ENCODE peak calls at places on chromosome 18, in four cellular contexts. M, C, K and R are unnamed samples. For H3K4me1, the result is how much of the 10 kb centered on the place peaks cover.

GRCh38 chr18:51153659-51154371 is 43.7 kb downstream of the MEX3C start:
- DNase-seq in K (no peak), C (no peak), M (no peak), R (peak)

GRCh38 chr18:3612315-3612714 is 162.3 kb downstream of the TGIF1 start:
- DNase-seq in K (no peak), M (no peak), C (no peak), R (no peak)

GRCh38 chr18:14189858-14190257 is 57.6 kb upstream of the ZNF519 start:
- DNase-seq in C (no peak), M (no peak), K (peak), R (no peak)

GRCh38 chr18:814300-815084 is 2.5 kb upstream of the YES1 start:
- DNase-seq in C (no peak), K (no peak), M (no peak), R (no peak)

GRCh38 chr18:2954869-2955645 is 57.9 kb downstream of the LPIN2 start:
- DNase-seq in K (no peak), M (no peak), C (no peak), R (no peak)

GRCh38 chr18:23226386-23226785 is 91.1 kb downstream of the CABLES1 start:
- DNase-seq in M (no peak), K (peak), C (no peak), R (no peak)

GRCh38 chr18:13558790-13559189 is 167.6 kb downstream of the FAM210A start:
- DNase-seq in C (no peak), K (no peak), M (no peak), R (no peak)

GRCh38 chr18:55232506-55232905 is 273.2 kb upstream of the CCDC68 start:
- DNase-seq in K (no peak), C (no peak), M (no peak), R (no peak)

GRCh38 chr18:8508320-8508719 is 100.9 kb upstream of the RAB12 start:
- DNase-seq in M (no peak), K (no peak), C (no peak), R (no peak)

GRCh38 chr18:45526120-45526841 is 89.0 kb upstream of the SLC14A2 start:
- DNase-seq in C (no peak), K (peak), M (no peak), R (no peak)

GRCh38 chr18:37176307-37176934 is 347.5 kb downstream of the KIAA1328 start:
- DNase-seq in M (no peak), C (no peak), K (peak), R (no peak)

GRCh38 chr18:23230688-23231087 is 95.4 kb downstream of the CABLES1 start:
- DNase-seq in C (no peak), K (no peak), M (no peak), R (no peak)

GRCh38 chr18:26133652-26134051 is at the start of gene PSMA8:
- DNase-seq in K (no peak), M (peak), C (peak), R (peak)

GRCh38 chr18:57998461-57998860 is 45.6 kb upstream of the NEDD4L start:
- DNase-seq in K (no peak), M (no peak), C (no peak), R (no peak)

GRCh38 chr18:57997820-57998219 is 46.2 kb upstream of the NEDD4L start:
- DNase-seq in M (no peak), K (no peak), C (no peak), R (no peak)
- H3K4me3 ChIP-seq in M (no peak), K (no peak), C (no peak), R (no peak)

GRCh38 chr18:77095356-77096030 is 37.1 kb downstream of the MBP start:
- DNase-seq in K (no peak), M (peak), C (no peak), R (no peak)
- H3K4me1 ChIP-seq in K (under half), M (under half), C (under half), R (under half)

GRCh38 chr18:70380915-70381896 is 92.4 kb downstream of the SOCS6 start:
- DNase-seq in C (no peak), M (no peak), K (peak), R (no peak)
- H3K4me3 ChIP-seq in C (no peak), M (no peak), K (no peak), R (no peak)

DNA sequence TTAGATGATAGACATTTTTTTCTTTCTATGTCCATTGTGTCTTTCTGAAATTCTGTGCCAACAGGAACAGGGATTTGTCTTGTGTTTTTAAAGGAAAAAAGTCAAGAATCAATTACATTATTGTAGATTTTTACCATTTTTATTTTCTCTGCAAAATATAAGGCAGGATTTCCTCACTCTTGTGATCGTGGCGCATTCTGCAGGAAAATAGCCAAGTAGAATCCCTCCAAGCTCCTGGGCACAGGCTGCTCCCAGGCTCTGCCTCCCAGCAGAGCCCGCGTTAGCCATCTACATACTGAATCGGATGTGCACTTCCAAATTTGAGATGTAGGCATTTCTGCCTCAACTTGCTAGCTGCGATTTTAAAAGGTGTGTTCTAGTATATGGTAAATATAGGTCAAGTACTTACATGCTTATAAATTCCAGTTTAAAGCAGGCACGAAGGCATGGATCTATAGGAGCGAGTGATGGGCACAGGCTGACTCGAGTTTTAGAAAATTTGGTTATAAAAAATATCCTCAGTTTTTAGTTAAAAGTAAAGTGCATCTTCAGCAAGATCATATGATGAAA is 10.3 kb downstream of the TSHZ1 start:
- DNase-seq in K (no peak), M (no peak), C (no peak), R (no peak)
- H3K4me1 ChIP-seq in K (under half), M (under half), C (half or more), R (under half)

GRCh38 chr18:35029103-35029502 is 12.1 kb upstream of the MAPRE2 start:
- DNase-seq in C (peak), K (peak), M (peak), R (no peak)
- H3K4me3 ChIP-seq in C (no peak), K (no peak), M (no peak), R (peak)

DNA sequence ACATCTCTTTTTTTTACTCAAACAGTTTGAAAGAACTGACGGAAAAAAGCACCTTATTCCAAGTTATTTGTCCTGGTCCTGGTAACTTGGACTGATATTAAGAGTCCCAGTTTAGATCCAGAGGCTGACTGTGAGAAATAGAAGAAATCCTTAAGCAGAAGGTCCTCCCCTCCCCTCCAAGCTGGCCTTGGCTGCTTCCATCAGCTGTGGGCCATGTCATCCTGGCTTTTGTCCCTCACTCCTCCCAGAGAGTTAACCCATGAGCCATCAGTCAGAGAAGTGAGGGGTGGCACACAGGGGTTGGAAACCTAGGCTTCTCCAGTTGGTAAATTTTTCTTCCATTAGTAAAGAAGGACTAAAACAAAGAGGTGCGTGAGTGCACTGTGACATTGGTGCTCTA is 9.7 kb upstream of the NAPG start:
- DNase-seq in K (no peak), M (no peak), C (no peak), R (no peak)
- H3K4me1 ChIP-seq in K (under half), M (under half), C (under half), R (under half)

GRCh38 chr18:76350134-76351025 is 144.7 kb downstream of the ZNF516 start:
- DNase-seq in C (no peak), M (peak), K (no peak), R (no peak)
- H3K4me3 ChIP-seq in C (no peak), M (no peak), K (no peak), R (no peak)

DNA sequence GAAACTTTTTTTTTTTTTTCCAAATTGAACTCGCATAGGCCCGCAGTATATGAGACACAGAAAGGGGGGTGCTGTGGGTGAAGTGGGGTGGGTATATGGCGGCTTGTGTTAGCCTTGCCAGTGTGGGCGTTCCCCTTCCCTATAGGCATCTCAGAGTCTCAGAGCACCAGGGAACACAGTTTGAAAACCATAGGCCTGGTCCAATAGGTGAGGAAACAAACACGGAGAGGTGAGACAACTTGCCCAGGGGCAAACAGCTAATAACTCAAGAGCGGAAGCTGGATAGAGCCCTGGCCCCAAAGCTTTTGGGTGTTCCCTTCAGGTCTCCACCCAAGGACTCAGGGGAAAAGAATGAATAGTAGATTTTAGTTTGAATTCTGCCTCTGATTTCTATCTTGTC is 7.8 kb downstream of the LIPG start:
- DNase-seq in C (no peak), K (no peak), M (no peak), R (no peak)
- H3K4me1 ChIP-seq in C (under half), K (under half), M (under half), R (under half)

GRCh38 chr18:21362921-21363320 is 120.9 kb downstream of the GREB1L start:
- DNase-seq in M (no peak), C (no peak), K (peak), R (no peak)

GRCh38 chr18:21361297-21361880 is 119.4 kb downstream of the GREB1L start:
- DNase-seq in C (no peak), M (no peak), K (no peak), R (no peak)

GRCh38 chr18:21366896-21367295 is 124.9 kb downstream of the GREB1L start:
- DNase-seq in M (no peak), K (no peak), C (no peak), R (no peak)

GRCh38 chr18:21364471-21364870 is 122.4 kb downstream of the GREB1L start:
- DNase-seq in K (no peak), C (no peak), M (no peak), R (no peak)

GRCh38 chr18:21363411-21363810 is 121.4 kb downstream of the GREB1L start:
- DNase-seq in M (no peak), C (no peak), K (no peak), R (no peak)
- H3K4me3 ChIP-seq in M (no peak), C (no peak), K (no peak), R (no peak)